ENCODE peak calls at places on chromosome 2, in four cellular contexts. One of them, this sample, is unnamed.

GRCh38 chr2:233915133-233915532 is 2.0 kb upstream of the TRPM8 start:
- DNase-seq in right cardiac atrium: no peak
- DNase-seq in DMS 273 treated with DMSO at 0.1 percent for 48 hours: no peak
- DNase-seq in AG20443: peak
- DNase-seq in this sample: no peak

GRCh38 chr2:201235865-201236811 is 24.2 kb upstream of the CASP8 start:
- DNase-seq in AG20443: peak
- DNase-seq in right cardiac atrium: peak
- DNase-seq in DMS 273 treated with DMSO at 0.1 percent for 48 hours: no peak
- DNase-seq in this sample: peak

GRCh38 chr2:14634223-14634884 is 1.8 kb downstream of the LRATD1 start:
- DNase-seq in DMS 273 treated with DMSO at 0.1 percent for 48 hours: peak
- DNase-seq in right cardiac atrium: peak
- DNase-seq in AG20443: peak
- DNase-seq in this sample: peak

GRCh38 chr2:5387421-5387820 is 304.8 kb upstream of the SOX11 start:
- DNase-seq in DMS 273 treated with DMSO at 0.1 percent for 48 hours: no peak
- DNase-seq in right cardiac atrium: no peak
- DNase-seq in AG20443: no peak
- DNase-seq in this sample: no peak

GRCh38 chr2:10000541-10000940 is 42.8 kb upstream of the KLF11 start:
- DNase-seq in right cardiac atrium: no peak
- DNase-seq in DMS 273 treated with DMSO at 0.1 percent for 48 hours: no peak
- DNase-seq in AG20443: no peak
- DNase-seq in this sample: no peak

GRCh38 chr2:15860051-15860663 is 80.2 kb upstream of the MYCN start:
- DNase-seq in DMS 273 treated with DMSO at 0.1 percent for 48 hours: no peak
- DNase-seq in AG20443: no peak
- DNase-seq in right cardiac atrium: no peak
- DNase-seq in this sample: no peak

GRCh38 chr2:113709022-113709421 is 47.4 kb downstream of the SLC35F5 start:
- DNase-seq in right cardiac atrium: no peak
- DNase-seq in AG20443: no peak
- DNase-seq in DMS 273 treated with DMSO at 0.1 percent for 48 hours: no peak
- DNase-seq in this sample: no peak

GRCh38 chr2:108938069-108938710 is 50.8 kb downstream of the EDAR start:
- DNase-seq in right cardiac atrium: no peak
- DNase-seq in AG20443: no peak
- DNase-seq in DMS 273 treated with DMSO at 0.1 percent for 48 hours: no peak
- DNase-seq in this sample: no peak

GRCh38 chr2:179952658-179953057 is 54.4 kb downstream of the CWC22 start:
- DNase-seq in DMS 273 treated with DMSO at 0.1 percent for 48 hours: no peak
- DNase-seq in AG20443: no peak
- DNase-seq in right cardiac atrium: no peak
- DNase-seq in this sample: no peak

GRCh38 chr2:160054984-160055725 is 7.3 kb downstream of the PLA2R1 start:
- DNase-seq in DMS 273 treated with DMSO at 0.1 percent for 48 hours: no peak
- DNase-seq in AG20443: peak
- DNase-seq in right cardiac atrium: no peak
- DNase-seq in this sample: no peak

GRCh38 chr2:214393796-214394195 is 17.1 kb upstream of the VWC2L start:
- DNase-seq in DMS 273 treated with DMSO at 0.1 percent for 48 hours: peak
- DNase-seq in AG20443: no peak
- DNase-seq in right cardiac atrium: no peak
- DNase-seq in this sample: no peak

GRCh38 chr2:237715459-237715947 is 83.1 kb upstream of the RBM44 start:
- DNase-seq in AG20443: no peak
- DNase-seq in DMS 273 treated with DMSO at 0.1 percent for 48 hours: no peak
- DNase-seq in right cardiac atrium: no peak
- DNase-seq in this sample: no peak

GRCh38 chr2:11213090-11213638 is 57.9 kb downstream of the SLC66A3 start:
- DNase-seq in DMS 273 treated with DMSO at 0.1 percent for 48 hours: no peak
- DNase-seq in right cardiac atrium: no peak
- DNase-seq in AG20443: peak
- DNase-seq in this sample: no peak

GRCh38 chr2:176082885-176083731 is 654 bp downstream of the EVX2 start:
- DNase-seq in right cardiac atrium: no peak
- DNase-seq in DMS 273 treated with DMSO at 0.1 percent for 48 hours: no peak
- DNase-seq in AG20443: no peak
- DNase-seq in this sample: no peak

GRCh38 chr2:120104002-120104467 is 91.2 kb downstream of the EPB41L5 start:
- DNase-seq in DMS 273 treated with DMSO at 0.1 percent for 48 hours: no peak
- DNase-seq in right cardiac atrium: no peak
- DNase-seq in AG20443: peak
- DNase-seq in this sample: peak

GRCh38 chr2:173631123-173631450 is 276.4 kb downstream of the CDCA7 start:
- DNase-seq in AG20443: peak
- DNase-seq in right cardiac atrium: peak
- DNase-seq in DMS 273 treated with DMSO at 0.1 percent for 48 hours: peak
- DNase-seq in this sample: no peak

GRCh38 chr2:151777911-151778310 is 43.6 kb upstream of the NEB start:
- DNase-seq in DMS 273 treated with DMSO at 0.1 percent for 48 hours: no peak
- DNase-seq in AG20443: no peak
- DNase-seq in right cardiac atrium: no peak
- DNase-seq in this sample: no peak

GRCh38 chr2:216665240-216665639 is 30.1 kb downstream of the IGFBP5 start:
- DNase-seq in right cardiac atrium: no peak
- DNase-seq in AG20443: peak
- DNase-seq in DMS 273 treated with DMSO at 0.1 percent for 48 hours: peak
- DNase-seq in this sample: peak